ENCODE peak calls at places on chromosome 1, in eight cellular contexts. M is lower lobe of right lung; L is uterus; C is fibroblast of lung; F is tibial nerve; D is right cardiac atrium; S is CD8-positive, alpha-beta memory T cell; B is colonic mucosa. O is an unnamed sample.

GRCh38 chr1:244869364-244869827 is 5.1 kb upstream of the HNRNPU start:
- DNase-seq in F (no peak), M (no peak), C (no peak), S (no peak), B (no peak), L (no peak), D (no peak), O (no peak)

GRCh38 chr1:37915484-37916093 is 31.3 kb downstream of the INPP5B start:
- DNase-seq in F (no peak), D (no peak), M (no peak), S (no peak), C (no peak), B (no peak), L (no peak), O (no peak)

GRCh38 chr1:8318436-8318835 is 522 bp downstream of the SLC45A1 start:
- DNase-seq in L (no peak), M (no peak), C (no peak), D (no peak), F (no peak), S (no peak), B (no peak), O (no peak)

GRCh38 chr1:201214886-201215285 is 24.3 kb downstream of the IGFN1 start:
- DNase-seq in F (no peak), B (no peak), D (no peak), C (no peak), M (no peak), S (no peak), L (no peak), O (peak; percentile 5)

GRCh38 chr1:20385630-20386029 is 95.0 kb downstream of the VWA5B1 start:
- DNase-seq in L (no peak), S (no peak), D (no peak), M (no peak), F (no peak), C (no peak), B (no peak), O (no peak)

GRCh38 chr1:163082971-163083370 is 13.8 kb downstream of the RGS4 start:
- DNase-seq in L (peak; percentile 19), M (no peak), C (peak; percentile 29), B (no peak), D (peak; percentile 31), S (no peak), F (no peak), O (no peak)

GRCh38 chr1:239616686-239617085 is 230.3 kb downstream of the CHRM3 start:
- DNase-seq in D (no peak), B (no peak), L (no peak), C (no peak), M (no peak), F (no peak), S (no peak), O (no peak)

GRCh38 chr1:41327383-41327999 is 33.7 kb upstream of the FOXO6 start:
- DNase-seq in L (no peak), D (no peak), B (no peak), M (no peak), S (no peak), C (no peak), F (no peak), O (no peak)

GRCh38 chr1:206059354-206059915 is 6.5 kb downstream of the RHEX start:
- DNase-seq in M (no peak), B (no peak), D (no peak), S (no peak), L (no peak), C (no peak), F (no peak), O (no peak)

GRCh38 chr1:40316595-40317393 is at the start of gene COL9A2:
- DNase-seq in F (peak; percentile 46), D (peak; percentile 43), B (no peak), C (no peak), L (no peak), S (peak; percentile 64), M (peak; percentile 63), O (no peak)

GRCh38 chr1:65021792-65022191 is 55.4 kb upstream of the JAK1 start:
- DNase-seq in B (no peak), S (no peak), L (no peak), F (no peak), D (no peak), M (no peak), C (no peak), O (no peak)

GRCh38 chr1:165161130-165161529 is 195.4 kb downstream of the LMX1A start:
- DNase-seq in C (no peak), F (no peak), B (no peak), L (no peak), S (no peak), D (no peak), M (no peak), O (no peak)

GRCh38 chr1:80066060-80066459 is 1059.5 kb upstream of the ADGRL4 start:
- DNase-seq in B (no peak), F (no peak), C (no peak), S (no peak), D (no peak), L (no peak), M (no peak), O (no peak)

GRCh38 chr1:235767795-235768194 is 98.9 kb downstream of the LYST start:
- DNase-seq in B (no peak), S (no peak), C (no peak), F (no peak), M (no peak), D (no peak), L (no peak), O (no peak)
- H3K4me3 ChIP-seq in B (no peak overlapping the region), S (no peak overlapping the region), C (no peak overlapping the region), F (no peak overlapping the region), M (no peak overlapping the region), D (no peak overlapping the region), L (no peak overlapping the region), O (no peak overlapping the region)

GRCh38 chr1:228417471-228418203 is 976 bp upstream of the TRIM17 start:
- DNase-seq in F (no peak), B (no peak), D (no peak), C (no peak), S (no peak), M (no peak), L (no peak), O (no peak)

GRCh38 chr1:228423399-228424053 is 6.9 kb upstream of the TRIM17 start:
- DNase-seq in M (no peak), S (no peak), F (no peak), C (no peak), B (no peak), L (no peak), D (no peak), O (no peak)

GRCh38 chr1:228424685-228425660 is 8.3 kb upstream of the TRIM17 start:
- DNase-seq in M (no peak), L (no peak), F (no peak), D (no peak), B (no peak), C (no peak), S (no peak), O (no peak)

GRCh38 chr1:228417061-228417460 is 400 bp upstream of the TRIM17 start:
- DNase-seq in S (no peak), M (no peak), F (no peak), B (no peak), D (no peak), C (no peak), L (no peak), O (no peak)

DNA sequence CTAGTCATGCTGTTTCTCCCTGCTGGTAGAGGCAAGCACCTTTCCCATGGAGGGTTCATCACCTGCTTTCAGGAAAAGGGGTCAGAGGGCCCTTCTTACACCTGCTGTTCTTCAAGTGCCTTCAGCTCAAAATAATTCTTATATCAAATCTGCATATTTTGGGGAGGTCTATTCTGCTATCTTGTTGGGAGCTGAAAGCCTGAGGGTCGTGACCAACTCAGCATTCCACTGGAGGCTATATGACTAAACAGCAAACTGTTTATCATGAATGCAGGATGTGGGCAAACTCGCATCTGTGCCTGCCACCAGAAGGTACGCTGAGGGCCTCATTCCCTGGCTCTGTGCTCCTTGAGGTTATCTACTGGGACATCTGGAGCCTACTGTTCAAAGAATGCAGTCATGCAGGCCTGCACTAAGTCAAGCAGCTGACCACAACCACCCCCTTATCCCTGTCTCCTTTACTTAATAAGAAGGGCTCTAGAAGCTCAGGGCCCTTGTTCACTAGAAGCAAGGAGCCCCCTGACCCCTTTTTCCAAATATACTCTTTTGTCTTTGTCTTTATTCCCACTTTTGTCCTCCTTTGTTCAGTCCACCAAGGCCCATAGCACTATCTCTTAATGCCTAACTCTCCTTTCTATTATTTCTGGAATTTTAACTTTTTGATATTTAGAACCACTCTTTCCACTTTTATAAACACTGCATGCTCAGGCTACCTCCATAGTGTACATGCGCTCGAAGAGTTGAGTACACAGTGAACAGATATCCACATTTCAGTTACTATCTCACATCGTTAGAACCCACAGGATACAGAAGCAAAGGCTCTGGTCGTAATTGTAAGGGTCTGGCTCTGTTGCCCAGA is 4.5 kb upstream of the TRIM17 start:
- DNase-seq in S (no peak), C (no peak), F (no peak), L (no peak), B (no peak), M (no peak), D (no peak), O (no peak)
- H3K27me3 ChIP-seq in S (no peaks in the 10 kb centered on the region), C (peaks cover 5% of the 10 kb centered on the region), F (no peaks in the 10 kb centered on the region), L (peaks cover 2% of the 10 kb centered on the region), B (peaks cover 4% of the 10 kb centered on the region), M (peaks cover 19% of the 10 kb centered on the region), D (no peaks in the 10 kb centered on the region), O (no peaks in the 10 kb centered on the region)

DNA sequence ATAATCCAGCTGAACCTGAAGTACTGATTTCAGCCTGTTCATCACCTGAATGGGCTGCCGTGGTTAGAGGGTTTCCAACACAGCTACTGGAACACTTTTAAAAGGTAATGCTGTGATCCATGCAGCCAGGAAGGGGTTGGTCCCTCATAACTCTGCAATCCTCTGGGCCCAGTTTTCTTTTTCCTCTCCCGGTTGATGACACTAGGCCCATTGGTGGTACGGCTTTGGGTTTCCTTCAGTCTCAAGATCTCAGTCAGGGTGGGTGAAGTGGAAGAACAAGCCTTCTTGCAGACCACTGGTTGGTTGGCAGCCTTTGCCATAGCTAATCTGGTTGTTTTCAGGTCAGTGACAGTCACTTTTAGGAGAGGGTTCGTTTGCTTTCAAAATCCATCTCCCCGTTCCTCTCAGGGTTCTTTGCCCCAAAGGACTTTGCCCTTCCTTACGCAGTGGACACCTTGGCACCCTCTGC is 502 bp upstream of the SLC35A3 start:
- DNase-seq in F (no peak), B (no peak), D (no peak), M (no peak), L (no peak), S (no peak), C (no peak), O (no peak)
- H3K27ac ChIP-seq in F (no peak overlapping the region), B (peak overlapping the region; percentile 96), D (peak overlapping the region; percentile 59), M (peak overlapping the region; percentile 86), L (peak overlapping the region; percentile 46), S (peak overlapping the region; percentile 72), C (peak overlapping the region; percentile 80), O (peak overlapping the region; percentile 57)

GRCh38 chr1:31799196-31799894 is 16.5 kb downstream of the SPOCD1 start:
- DNase-seq in L (no peak), S (no peak), D (no peak), F (no peak), B (no peak), M (no peak), C (peak; percentile 21), O (no peak)

GRCh38 chr1:31799895-31800676 is 15.7 kb downstream of the SPOCD1 start:
- DNase-seq in M (peak; percentile 54), F (no peak), L (no peak), B (no peak), C (no peak), S (no peak), D (no peak), O (no peak)

GRCh38 chr1:31797216-31797615 is 18.6 kb downstream of the SPOCD1 start:
- DNase-seq in M (peak; percentile 16), D (no peak), B (no peak), F (no peak), L (no peak), S (no peak), C (no peak), O (no peak)

GRCh38 chr1:31798086-31798432 is 17.8 kb downstream of the SPOCD1 start:
- DNase-seq in M (no peak), L (no peak), S (no peak), B (no peak), C (no peak), F (no peak), D (no peak), O (no peak)

GRCh38 chr1:31798433-31799195 is 17.2 kb downstream of the SPOCD1 start:
- DNase-seq in F (no peak), L (no peak), C (peak; percentile 97), S (no peak), D (no peak), M (peak; percentile 69), B (no peak), O (no peak)
- H3K4me3 ChIP-seq in F (no peak overlapping the region), L (no peak overlapping the region), C (peak overlapping the region; percentile 86), S (no peak overlapping the region), D (no peak overlapping the region), M (peak overlapping the region; percentile 9), B (no peak overlapping the region), O (no peak overlapping the region)